ENCODE peak calls at places on chromosomes 12 and 14, in six cellular contexts. V is GM23248, O is hepatocyte, H is mammary epithelial cell, L is fibroblast of lung, Q is endothelial cell of umbilical vein. E is an unnamed sample.

GRCh38 chr12:106138646-106139421 is at the start of gene NUAK1:
- DNase-seq in V (peak; percentile 83), O (peak; percentile 86), H (peak; percentile 50), L (peak; percentile 33), Q (peak; percentile 86), E (peak; percentile 90)

GRCh38 chr12:57754411-57755193 is at the start of gene MARCHF9:
- DNase-seq in V (no peak), O (peak; percentile 89), H (peak; percentile 70), L (no peak), Q (no peak), E (peak; percentile 82)

GRCh38 chr12:9084417-9084816 is 31.3 kb downstream of the A2M start:
- DNase-seq in V (no peak), O (no peak), H (no peak), L (no peak), Q (no peak), E (no peak)

GRCh38 chr12:24661657-24662096 is 287.2 kb downstream of the BCAT1 start:
- DNase-seq in V (peak; percentile 8), O (peak; percentile 61), H (peak; percentile 9), L (peak; percentile 98), Q (no peak), E (no peak)

GRCh38 chr14:57139173-57139572 is 129.5 kb downstream of the EXOC5 start:
- DNase-seq in V (no peak), O (no peak), H (no peak), L (no peak), Q (no peak), E (no peak)

GRCh38 chr12:46267618-46268348 is 1.1 kb downstream of the SLC38A1 start:
- DNase-seq in V (peak; percentile 71), O (peak; percentile 38), H (peak; percentile 35), L (peak; percentile 22), Q (peak; percentile 49), E (peak; percentile 49)

GRCh38 chr12:67698711-67699603 is 50.4 kb downstream of the DYRK2 start:
- DNase-seq in V (peak; percentile 90), O (no peak), H (peak; percentile 96), L (peak; percentile 40), Q (no peak), E (no peak)

GRCh38 chr14:52776816-52777215 is 14.6 kb downstream of the GNPNAT1 start:
- DNase-seq in V (no peak), O (no peak), H (no peak), L (no peak), Q (no peak), E (no peak)

GRCh38 chr14:100147181-100147631 is 12.2 kb downstream of the DEGS2 start:
- DNase-seq in V (no peak), O (no peak), H (no peak), L (no peak), Q (no peak), E (no peak)

GRCh38 chr12:128920468-128920867 is 67.2 kb downstream of the GLT1D1 start:
- DNase-seq in V (peak; percentile 58), O (peak; percentile 54), H (peak; percentile 3), L (peak; percentile 4), Q (no peak), E (no peak)

GRCh38 chr12:132244724-132245295 is 84.6 kb downstream of the GALNT9 start:
- DNase-seq in V (no peak), O (no peak), H (no peak), L (no peak), Q (no peak), E (no peak)

GRCh38 chr12:32030676-32031075 is 71.5 kb downstream of the RESF1 start:
- DNase-seq in V (no peak), O (no peak), H (no peak), L (no peak), Q (no peak), E (no peak)

GRCh38 chr12:106303202-106303820 is 778 bp downstream of the TCP11L2 start:
- DNase-seq in V (peak; percentile 92), O (peak; percentile 93), H (peak; percentile 65), L (peak; percentile 80), Q (peak; percentile 94), E (peak; percentile 94)

GRCh38 chr12:3658327-3659163 is 94.4 kb downstream of the CRACR2A start:
- DNase-seq in V (peak; percentile 55), O (peak; percentile 35), H (peak; percentile 6), L (peak; percentile 37), Q (peak; percentile 20), E (peak; percentile 76)

GRCh38 chr12:3128498-3129293 is 51.5 kb downstream of the TSPAN9 start:
- DNase-seq in V (no peak), O (no peak), H (no peak), L (no peak), Q (no peak), E (no peak)

GRCh38 chr12:15700595-15700994 is 88.6 kb downstream of the EPS8 start:
- DNase-seq in V (peak; percentile 95), O (no peak), H (peak; percentile 83), L (peak; percentile 95), Q (peak; percentile 93), E (no peak)

GRCh38 chr14:59688224-59689170 is 111.9 kb upstream of the CCDC175 start:
- DNase-seq in V (peak; percentile 69), O (peak; percentile 66), H (peak; percentile 32), L (peak; percentile 39), Q (peak; percentile 44), E (peak; percentile 69)

GRCh38 chr14:77409131-77409533 is 14.2 kb downstream of the NOXRED1 start:
- DNase-seq in V (peak; percentile 3), O (peak; percentile 37), H (peak; percentile 18), L (peak; percentile 4), Q (no peak), E (peak; percentile 17)

GRCh38 chr14:91142214-91142668 is 28.4 kb downstream of the DGLUCY start:
- DNase-seq in V (no peak), O (no peak), H (no peak), L (no peak), Q (no peak), E (no peak)

GRCh38 chr14:95896628-95897027 is 20.0 kb downstream of the TUNAR start:
- DNase-seq in V (no peak), O (no peak), H (no peak), L (no peak), Q (no peak), E (no peak)
- TF ChIP-seq EZH2 in V (no peak), O (no peak), H (no peak), L (no peak), Q (no peak), E (no peak)

GRCh38 chr14:36522347-36522971 is 2.4 kb upstream of the NKX2-1 start:
- DNase-seq in V (no peak), O (no peak), H (no peak), L (no peak), Q (no peak), E (peak; percentile 54)
- TF ChIP-seq EZH2 in V (no peak), O (peak; percentile 22), H (peak; percentile 17), L (no peak), Q (peak; percentile 56), E (peak; percentile 51)

GRCh38 chr12:28130625-28131598 is 59.3 kb upstream of the CCDC91 start:
- DNase-seq in V (peak; percentile 96), O (peak; percentile 16), H (peak; percentile 99), L (peak; percentile 95), Q (peak; percentile 99), E (no peak)
- TF ChIP-seq EZH2 in V (no peak), O (no peak), H (no peak), L (no peak), Q (no peak), E (no peak)

GRCh38 chr12:114448618-114448933 is 42.6 kb upstream of the TBX5 start:
- DNase-seq in V (no peak), O (no peak), H (no peak), L (no peak), Q (no peak), E (peak; percentile 56)
- TF ChIP-seq EZH2 in V (no peak), O (peak; percentile 28), H (peak; percentile 3), L (no peak), Q (no peak), E (peak; percentile 92)

GRCh38 chr14:61322011-61322798 is 826 bp downstream of the PRKCH start:
- DNase-seq in V (no peak), O (peak; percentile 61), H (peak; percentile 89), L (no peak), Q (no peak), E (peak; percentile 15)
- TF ChIP-seq EZH2 in V (no peak), O (no peak), H (no peak), L (peak; percentile 81), Q (no peak), E (peak; percentile 37)

GRCh38 chr14:31022386-31022785 is 3.1 kb upstream of the AP4S1 start:
- DNase-seq in V (no peak), O (no peak), H (no peak), L (no peak), Q (no peak), E (no peak)
- TF ChIP-seq EZH2 in V (no peak), O (no peak), H (no peak), L (no peak), Q (no peak), E (no peak)